ENCODE peak calls at places on chromosome X, in four cellular contexts. One of them, this sample, is unnamed.
A peak's percentile ranks its signal among the peaks of the same experiment; 100 is the strongest.

GRCh38 chrX:113400193-113400704 is 559.6 kb upstream of the AMOT start:
- DNase-seq in brain microvascular endothelial cell: no peak
- DNase-seq in lower leg skin: no peak
- DNase-seq in activated CD4-positive, alpha-beta T cell treated with anti-CD3 and anti-CD28 coated beads, Interleukin-2, amount 50 U/mL, for 1 hour: no peak
- DNase-seq in this sample: no peak

GRCh38 chrX:2177541-2177940 is 323.2 kb downstream of the DHRSX start:
- DNase-seq in brain microvascular endothelial cell: no peak
- DNase-seq in lower leg skin: no peak
- DNase-seq in activated CD4-positive, alpha-beta T cell treated with anti-CD3 and anti-CD28 coated beads, Interleukin-2, amount 50 U/mL, for 1 hour: no peak
- DNase-seq in this sample: no peak

GRCh38 chrX:3191186-3191585 is 149.9 kb downstream of the ARSF start:
- DNase-seq in brain microvascular endothelial cell: no peak
- DNase-seq in lower leg skin: no peak
- DNase-seq in activated CD4-positive, alpha-beta T cell treated with anti-CD3 and anti-CD28 coated beads, Interleukin-2, amount 50 U/mL, for 1 hour: no peak
- DNase-seq in this sample: no peak

GRCh38 chrX:40325161-40325560 is 227.4 kb upstream of the BCOR start:
- DNase-seq in brain microvascular endothelial cell: no peak
- DNase-seq in lower leg skin: no peak
- DNase-seq in activated CD4-positive, alpha-beta T cell treated with anti-CD3 and anti-CD28 coated beads, Interleukin-2, amount 50 U/mL, for 1 hour: no peak
- DNase-seq in this sample: no peak

GRCh38 chrX:134622813-134623185 is 35.5 kb downstream of the PLAC1 start:
- DNase-seq in brain microvascular endothelial cell: no peak
- DNase-seq in lower leg skin: no peak
- DNase-seq in activated CD4-positive, alpha-beta T cell treated with anti-CD3 and anti-CD28 coated beads, Interleukin-2, amount 50 U/mL, for 1 hour: no peak
- DNase-seq in this sample: no peak

GRCh38 chrX:151419748-151420147 is 22.7 kb downstream of the VMA21 start:
- DNase-seq in brain microvascular endothelial cell: no peak
- DNase-seq in lower leg skin: no peak
- DNase-seq in activated CD4-positive, alpha-beta T cell treated with anti-CD3 and anti-CD28 coated beads, Interleukin-2, amount 50 U/mL, for 1 hour: no peak
- DNase-seq in this sample: no peak

GRCh38 chrX:133495464-133496391 is 80.4 kb upstream of the GPC4 start:
- DNase-seq in brain microvascular endothelial cell: no peak
- DNase-seq in lower leg skin: peak; percentile 87
- DNase-seq in activated CD4-positive, alpha-beta T cell treated with anti-CD3 and anti-CD28 coated beads, Interleukin-2, amount 50 U/mL, for 1 hour: no peak
- DNase-seq in this sample: peak; percentile 57

GRCh38 chrX:2829066-2829430 is 318 bp downstream of the GYG2 start:
- DNase-seq in brain microvascular endothelial cell: no peak
- DNase-seq in lower leg skin: no peak
- DNase-seq in activated CD4-positive, alpha-beta T cell treated with anti-CD3 and anti-CD28 coated beads, Interleukin-2, amount 50 U/mL, for 1 hour: no peak
- DNase-seq in this sample: no peak

GRCh38 chrX:1403228-1403627 is 11.3 kb upstream of the SLC25A6 start:
- DNase-seq in brain microvascular endothelial cell: no peak
- DNase-seq in lower leg skin: no peak
- DNase-seq in activated CD4-positive, alpha-beta T cell treated with anti-CD3 and anti-CD28 coated beads, Interleukin-2, amount 50 U/mL, for 1 hour: no peak
- DNase-seq in this sample: no peak

GRCh38 chrX:115929480-115929879 is 241.1 kb upstream of the AGTR2 start:
- DNase-seq in brain microvascular endothelial cell: no peak
- DNase-seq in lower leg skin: no peak
- DNase-seq in activated CD4-positive, alpha-beta T cell treated with anti-CD3 and anti-CD28 coated beads, Interleukin-2, amount 50 U/mL, for 1 hour: no peak
- DNase-seq in this sample: no peak

GRCh38 chrX:47483310-47484268 is 567 bp upstream of the ZNF41 start:
- DNase-seq in brain microvascular endothelial cell: no peak
- DNase-seq in lower leg skin: peak; percentile 85
- DNase-seq in activated CD4-positive, alpha-beta T cell treated with anti-CD3 and anti-CD28 coated beads, Interleukin-2, amount 50 U/mL, for 1 hour: no peak
- DNase-seq in this sample: no peak

GRCh38 chrX:132622130-132622529 is 133.3 kb upstream of the MBNL3 start:
- DNase-seq in brain microvascular endothelial cell: peak; percentile 73
- DNase-seq in lower leg skin: no peak
- DNase-seq in activated CD4-positive, alpha-beta T cell treated with anti-CD3 and anti-CD28 coated beads, Interleukin-2, amount 50 U/mL, for 1 hour: no peak
- DNase-seq in this sample: no peak

GRCh38 chrX:27186671-27187070 is 276.5 kb downstream of the PPP4R3C start:
- DNase-seq in brain microvascular endothelial cell: peak; percentile 38
- DNase-seq in lower leg skin: no peak
- DNase-seq in activated CD4-positive, alpha-beta T cell treated with anti-CD3 and anti-CD28 coated beads, Interleukin-2, amount 50 U/mL, for 1 hour: no peak
- DNase-seq in this sample: no peak

GRCh38 chrX:101208152-101208905 is 11.3 kb upstream of the DRP2 start:
- DNase-seq in brain microvascular endothelial cell: peak; percentile 80
- DNase-seq in lower leg skin: no peak
- DNase-seq in activated CD4-positive, alpha-beta T cell treated with anti-CD3 and anti-CD28 coated beads, Interleukin-2, amount 50 U/mL, for 1 hour: no peak
- DNase-seq in this sample: no peak

GRCh38 chrX:118594697-118595420 is 99.2 kb downstream of the DOCK11 start:
- DNase-seq in brain microvascular endothelial cell: no peak
- DNase-seq in lower leg skin: no peak
- DNase-seq in activated CD4-positive, alpha-beta T cell treated with anti-CD3 and anti-CD28 coated beads, Interleukin-2, amount 50 U/mL, for 1 hour: no peak
- DNase-seq in this sample: no peak

GRCh38 chrX:40931921-40932320 is 153.3 kb upstream of the USP9X start:
- DNase-seq in brain microvascular endothelial cell: no peak
- DNase-seq in lower leg skin: no peak
- DNase-seq in activated CD4-positive, alpha-beta T cell treated with anti-CD3 and anti-CD28 coated beads, Interleukin-2, amount 50 U/mL, for 1 hour: no peak
- DNase-seq in this sample: no peak

GRCh38 chrX:65932173-65933084 is 107.5 kb downstream of the VSIG4 start:
- DNase-seq in brain microvascular endothelial cell: no peak
- DNase-seq in lower leg skin: no peak
- DNase-seq in activated CD4-positive, alpha-beta T cell treated with anti-CD3 and anti-CD28 coated beads, Interleukin-2, amount 50 U/mL, for 1 hour: no peak
- DNase-seq in this sample: peak; percentile 48

GRCh38 chrX:12013220-12013619 is 125.1 kb upstream of the FRMPD4 start:
- DNase-seq in brain microvascular endothelial cell: peak; percentile 45
- DNase-seq in lower leg skin: no peak
- DNase-seq in activated CD4-positive, alpha-beta T cell treated with anti-CD3 and anti-CD28 coated beads, Interleukin-2, amount 50 U/mL, for 1 hour: no peak
- DNase-seq in this sample: no peak

GRCh38 chrX:39508300-39508692 is 589.5 kb downstream of the BCOR start:
- DNase-seq in brain microvascular endothelial cell: no peak
- DNase-seq in lower leg skin: no peak
- DNase-seq in activated CD4-positive, alpha-beta T cell treated with anti-CD3 and anti-CD28 coated beads, Interleukin-2, amount 50 U/mL, for 1 hour: no peak
- DNase-seq in this sample: no peak

GRCh38 chrX:78945186-78945912 is at the start of gene P2RY10:
- DNase-seq in brain microvascular endothelial cell: no peak
- DNase-seq in lower leg skin: no peak
- DNase-seq in activated CD4-positive, alpha-beta T cell treated with anti-CD3 and anti-CD28 coated beads, Interleukin-2, amount 50 U/mL, for 1 hour: peak; percentile 19
- DNase-seq in this sample: no peak

GRCh38 chrX:40260123-40260751 is 162.5 kb upstream of the BCOR start:
- DNase-seq in brain microvascular endothelial cell: no peak
- DNase-seq in lower leg skin: no peak
- DNase-seq in activated CD4-positive, alpha-beta T cell treated with anti-CD3 and anti-CD28 coated beads, Interleukin-2, amount 50 U/mL, for 1 hour: no peak
- DNase-seq in this sample: no peak

GRCh38 chrX:144732588-144732987 is 514.7 kb upstream of the SPANXN1 start:
- DNase-seq in brain microvascular endothelial cell: no peak
- DNase-seq in lower leg skin: no peak
- DNase-seq in activated CD4-positive, alpha-beta T cell treated with anti-CD3 and anti-CD28 coated beads, Interleukin-2, amount 50 U/mL, for 1 hour: no peak
- DNase-seq in this sample: no peak

GRCh38 chrX:15447985-15448639 is 45.0 kb downstream of the PIR start:
- DNase-seq in brain microvascular endothelial cell: no peak
- DNase-seq in lower leg skin: no peak
- DNase-seq in activated CD4-positive, alpha-beta T cell treated with anti-CD3 and anti-CD28 coated beads, Interleukin-2, amount 50 U/mL, for 1 hour: no peak
- DNase-seq in this sample: no peak

GRCh38 chrX:95628796-95629195 is 1055.8 kb upstream of the DIAPH2 start:
- DNase-seq in brain microvascular endothelial cell: no peak
- DNase-seq in lower leg skin: no peak
- DNase-seq in activated CD4-positive, alpha-beta T cell treated with anti-CD3 and anti-CD28 coated beads, Interleukin-2, amount 50 U/mL, for 1 hour: no peak
- DNase-seq in this sample: no peak

GRCh38 chrX:150361070-150361776 is 1.9 kb upstream of the MAMLD1 start:
- DNase-seq in brain microvascular endothelial cell: no peak
- DNase-seq in lower leg skin: no peak
- DNase-seq in activated CD4-positive, alpha-beta T cell treated with anti-CD3 and anti-CD28 coated beads, Interleukin-2, amount 50 U/mL, for 1 hour: no peak
- DNase-seq in this sample: no peak

GRCh38 chrX:111728096-111728495 is 47.1 kb downstream of the ALG13 start:
- DNase-seq in brain microvascular endothelial cell: no peak
- DNase-seq in lower leg skin: no peak
- DNase-seq in activated CD4-positive, alpha-beta T cell treated with anti-CD3 and anti-CD28 coated beads, Interleukin-2, amount 50 U/mL, for 1 hour: no peak
- DNase-seq in this sample: no peak

GRCh38 chrX:87338510-87338909 is 179.1 kb upstream of the KLHL4 start:
- DNase-seq in brain microvascular endothelial cell: no peak
- DNase-seq in lower leg skin: no peak
- DNase-seq in activated CD4-positive, alpha-beta T cell treated with anti-CD3 and anti-CD28 coated beads, Interleukin-2, amount 50 U/mL, for 1 hour: no peak
- DNase-seq in this sample: no peak

GRCh38 chrX:72115380-72115779 is 16.3 kb downstream of the RTL5 start:
- DNase-seq in brain microvascular endothelial cell: no peak
- DNase-seq in lower leg skin: peak; percentile 29
- DNase-seq in activated CD4-positive, alpha-beta T cell treated with anti-CD3 and anti-CD28 coated beads, Interleukin-2, amount 50 U/mL, for 1 hour: no peak
- DNase-seq in this sample: no peak

GRCh38 chrX:18424482-18425198 is 768 bp upstream of the CDKL5 start:
- DNase-seq in brain microvascular endothelial cell: peak; percentile 26
- DNase-seq in lower leg skin: no peak
- DNase-seq in activated CD4-positive, alpha-beta T cell treated with anti-CD3 and anti-CD28 coated beads, Interleukin-2, amount 50 U/mL, for 1 hour: peak; percentile 4
- DNase-seq in this sample: no peak

GRCh38 chrX:72052415-72053090 is 79.2 kb downstream of the RTL5 start:
- DNase-seq in brain microvascular endothelial cell: no peak
- DNase-seq in lower leg skin: peak; percentile 84
- DNase-seq in activated CD4-positive, alpha-beta T cell treated with anti-CD3 and anti-CD28 coated beads, Interleukin-2, amount 50 U/mL, for 1 hour: no peak
- DNase-seq in this sample: no peak

GRCh38 chrX:115362334-115363095 is 73.0 kb downstream of the LUZP4 start:
- DNase-seq in brain microvascular endothelial cell: no peak
- DNase-seq in lower leg skin: no peak
- DNase-seq in activated CD4-positive, alpha-beta T cell treated with anti-CD3 and anti-CD28 coated beads, Interleukin-2, amount 50 U/mL, for 1 hour: no peak
- DNase-seq in this sample: no peak

GRCh38 chrX:140180585-140180984 is 215.3 kb upstream of the CXorf66 start:
- DNase-seq in brain microvascular endothelial cell: peak; percentile 23
- DNase-seq in lower leg skin: no peak
- DNase-seq in activated CD4-positive, alpha-beta T cell treated with anti-CD3 and anti-CD28 coated beads, Interleukin-2, amount 50 U/mL, for 1 hour: no peak
- DNase-seq in this sample: no peak

GRCh38 chrX:109774706-109775105 is 41.6 kb upstream of the ACSL4 start:
- DNase-seq in brain microvascular endothelial cell: peak; percentile 71
- DNase-seq in lower leg skin: no peak
- DNase-seq in activated CD4-positive, alpha-beta T cell treated with anti-CD3 and anti-CD28 coated beads, Interleukin-2, amount 50 U/mL, for 1 hour: no peak
- DNase-seq in this sample: no peak

This sample was measured in mucosa of gallbladder.